ENCODE peak calls at places on chromosomes 2 and 18, in seven cellular contexts. Z is A172, K is ELR, Q is prostate gland, A is RWPE2, E is NCI-H2029, X is PC-3. L is an unnamed sample.

GRCh38 chr2:20593072-20594034 is 57.5 kb downstream of the HS1BP3 start:
- DNase-seq in Q (no peak), E (no peak), X (peak; percentile 93), A (peak; percentile 88), K (peak; percentile 94), Z (peak; percentile 90), L (peak; percentile 89)

GRCh38 chr2:120758181-120759048 is 22.7 kb downstream of the GLI2 start:
- DNase-seq in X (no peak), E (no peak), Z (no peak), Q (no peak), A (no peak), K (no peak), L (no peak)

GRCh38 chr18:70981400-70982140 is 692.7 kb downstream of the SOCS6 start:
- DNase-seq in A (no peak), K (no peak), Q (no peak), X (no peak), E (no peak), Z (no peak), L (no peak)

GRCh38 chr2:186946896-186947467 is 98.0 kb upstream of the ZSWIM2 start:
- DNase-seq in E (no peak), Z (no peak), K (no peak), Q (no peak), X (no peak), A (no peak), L (no peak)

GRCh38 chr2:148876190-148876588 is 1.2 kb downstream of the KIF5C start:
- DNase-seq in Q (no peak), E (no peak), A (no peak), K (no peak), X (no peak), Z (no peak), L (no peak)

GRCh38 chr2:216117566-216117965 is 8.4 kb downstream of the XRCC5 start:
- DNase-seq in A (no peak), X (peak; percentile 18), E (no peak), K (peak; percentile 68), Q (no peak), Z (no peak), L (peak; percentile 53)

GRCh38 chr2:67522154-67522553 is 125.0 kb downstream of the ETAA1 start:
- DNase-seq in K (peak; percentile 2), Q (no peak), A (no peak), X (no peak), E (no peak), Z (no peak), L (no peak)

GRCh38 chr18:48777026-48777736 is 173.6 kb downstream of the SMAD7 start:
- DNase-seq in E (peak; percentile 10), K (peak; percentile 61), Z (peak; percentile 24), Q (peak; percentile 40), A (no peak), X (peak; percentile 30), L (peak; percentile 58)

GRCh38 chr18:31102020-31102684 is at the start of gene DSC2:
- DNase-seq in X (peak; percentile 34), E (no peak), A (peak; percentile 72), K (no peak), Z (no peak), Q (peak; percentile 44), L (no peak)

GRCh38 chr2:206160124-206160806 is 570 bp downstream of the EEF1B2 start:
- DNase-seq in Z (no peak), X (no peak), K (peak; percentile 3), A (no peak), E (no peak), Q (no peak), L (peak; percentile 69)

GRCh38 chr2:29130295-29130694 is 15.1 kb downstream of the CLIP4 start:
- DNase-seq in Z (peak; percentile 83), A (no peak), K (peak; percentile 83), E (no peak), Q (no peak), X (peak; percentile 89), L (peak; percentile 64)

GRCh38 chr2:238719641-238720040 is 128.2 kb upstream of the TWIST2 start:
- DNase-seq in Z (no peak), A (no peak), Q (no peak), X (no peak), E (no peak), K (no peak), L (no peak)

GRCh38 chr18:42113529-42114191 is 158.6 kb downstream of the PIK3C3 start:
- DNase-seq in Z (peak; percentile 8), K (peak; percentile 18), X (no peak), E (no peak), A (no peak), Q (no peak), L (peak; percentile 16)

GRCh38 chr18:79588636-79589481 is 90.7 kb upstream of the CTDP1 start:
- DNase-seq in K (peak; percentile 4), X (peak; percentile 47), E (no peak), A (peak; percentile 28), Z (peak; percentile 12), Q (peak; percentile 50), L (peak; percentile 73)

GRCh38 chr2:85164145-85164559 is 31.0 kb downstream of the TCF7L1 start:
- DNase-seq in E (no peak), X (no peak), K (no peak), Z (no peak), A (no peak), Q (no peak), L (no peak)

GRCh38 chr2:64035067-64035942 is 16.1 kb upstream of the VPS54 start:
- DNase-seq in K (peak; percentile 45), Q (no peak), Z (no peak), A (no peak), X (peak; percentile 35), E (no peak), L (peak; percentile 51)

GRCh38 chr2:6694555-6694954 is 171.2 kb downstream of the CMPK2 start:
- DNase-seq in A (no peak), X (no peak), E (peak; percentile 65), K (no peak), Z (no peak), Q (no peak), L (no peak)

GRCh38 chr2:133498615-133499585 is 69.4 kb downstream of the NCKAP5 start:
- DNase-seq in Z (no peak), X (no peak), K (no peak), E (no peak), Q (no peak), A (no peak), L (no peak)

GRCh38 chr18:9792565-9793226 is 84.6 kb downstream of the RAB31 start:
- DNase-seq in K (peak; percentile 45), Q (no peak), Z (no peak), X (peak; percentile 33), E (no peak), A (no peak), L (no peak)

GRCh38 chr2:180753809-180754761 is 226.3 kb upstream of the UBE2E3 start:
- DNase-seq in K (peak; percentile 88), X (peak; percentile 71), A (no peak), E (no peak), Z (peak; percentile 59), Q (no peak), L (peak; percentile 85)

GRCh38 chr2:8424997-8425900 is 256.6 kb upstream of the ID2 start:
- DNase-seq in Q (no peak), X (no peak), K (no peak), A (no peak), Z (no peak), E (no peak), L (no peak)

GRCh38 chr2:26184555-26185303 is 11.8 kb downstream of the GAREM2 start:
- DNase-seq in Q (peak; percentile 48), E (peak; percentile 42), X (no peak), K (no peak), A (no peak), Z (no peak), L (peak; percentile 90)

GRCh38 chr2:238843476-238843875 is 4.4 kb upstream of the TWIST2 start:
- DNase-seq in E (no peak), A (no peak), K (peak; percentile 25), X (no peak), Q (no peak), Z (no peak), L (peak; percentile 67)

GRCh38 chr2:102238039-102238756 is 51.4 kb downstream of the IL1RL2 start:
- DNase-seq in A (no peak), Z (peak; percentile 45), K (peak; percentile 84), X (no peak), Q (peak; percentile 2), E (no peak), L (peak; percentile 69)

GRCh38 chr2:237229905-237230304 is 144.2 kb downstream of the COPS8 start:
- DNase-seq in X (no peak), A (no peak), K (no peak), Z (no peak), Q (no peak), E (no peak), L (peak; percentile 35)

GRCh38 chr2:220946552-220946951 is 625.6 kb downstream of the EPHA4 start:
- DNase-seq in K (peak; percentile 4), A (no peak), Q (no peak), X (peak; percentile 21), Z (no peak), E (no peak), L (no peak)

GRCh38 chr18:37393945-37394609 is 171.5 kb downstream of the CELF4 start:
- DNase-seq in X (no peak), E (peak; percentile 34), K (peak; percentile 69), Z (peak; percentile 84), Q (no peak), A (no peak), L (peak; percentile 98)

GRCh38 chr2:109614715-109615636 is 812 bp downstream of the SOWAHC start:
- DNase-seq in K (peak; percentile 47), Q (no peak), E (no peak), A (peak; percentile 64), X (no peak), Z (no peak), L (peak; percentile 40)

GRCh38 chr18:78673516-78674321 is 305.9 kb upstream of the SALL3 start:
- DNase-seq in Z (no peak), K (no peak), A (no peak), Q (no peak), E (no peak), X (no peak), L (no peak)

GRCh38 chr2:61214171-61214570 is 52.2 kb downstream of the C2orf74 start:
- DNase-seq in E (no peak), Z (no peak), Q (no peak), A (no peak), X (no peak), K (no peak), L (no peak)

GRCh38 chr2:64865073-64865830 is 123.9 kb upstream of the SLC1A4 start:
- DNase-seq in Z (peak; percentile 51), Q (peak; percentile 63), E (peak; percentile 19), X (peak; percentile 73), K (peak; percentile 76), A (no peak), L (peak; percentile 89)

GRCh38 chr2:128543646-128544045 is 225.0 kb upstream of the HS6ST1 start:
- DNase-seq in E (no peak), Q (no peak), Z (no peak), A (no peak), K (no peak), X (peak; percentile 20), L (no peak)

GRCh38 chr18:41456791-41457190 is 498.2 kb upstream of the PIK3C3 start:
- DNase-seq in Z (no peak), X (peak; percentile 50), E (no peak), A (no peak), K (peak; percentile 51), Q (no peak), L (no peak)

L was measured in foreskin fibroblast.